ENCODE peak calls at places on chromosomes 12 and 14, in five cellular contexts. H is SK-N-SH, W is IMR-90, O is GM12878, P is K562. S is an unnamed sample.

GRCh38 chr12:29762637-29763300 is 21.0 kb downstream of the TMTC1 start:
- DNase-seq in P (no peak), O (no peak), W (no peak), H (no peak), S (no peak)

GRCh38 chr12:127191124-127191523 is 1075.8 kb upstream of the TMEM132C start:
- DNase-seq in W (peak), O (no peak), P (no peak), H (no peak), S (no peak)

GRCh38 chr14:42163136-42163535 is 556.5 kb downstream of the LRFN5 start:
- DNase-seq in P (no peak), H (no peak), O (no peak), W (no peak), S (no peak)

GRCh38 chr12:100142851-100143559 is at the start of gene BLTP3B:
- DNase-seq in H (peak), W (peak), O (peak), P (peak), S (peak)

GRCh38 chr12:76720068-76720467 is 43.8 kb upstream of the ZDHHC17 start:
- DNase-seq in P (no peak), W (peak), H (no peak), O (no peak), S (peak)

GRCh38 chr14:93954900-93955891 is 21.2 kb downstream of the ASB2 start:
- DNase-seq in O (no peak), H (peak), W (no peak), P (no peak), S (no peak)

GRCh38 chr12:26030371-26030770 is 71.9 kb downstream of the RASSF8 start:
- DNase-seq in P (no peak), W (no peak), H (no peak), O (no peak), S (no peak)

GRCh38 chr12:68007466-68007865 is 18.2 kb downstream of the IFNG-AS1 start:
- DNase-seq in W (peak), P (no peak), H (no peak), O (no peak), S (no peak)

GRCh38 chr14:58469309-58469708 is 41.8 kb downstream of the KIAA0586 start:
- DNase-seq in H (no peak), O (no peak), P (no peak), W (no peak), S (no peak)

GRCh38 chr14:44820230-44820964 is 141.3 kb downstream of the KLHL28 start:
- DNase-seq in O (no peak), H (no peak), P (no peak), W (no peak), S (no peak)

GRCh38 chr12:168201-168600 is 45.8 kb downstream of the SLC6A12 start:
- DNase-seq in O (no peak), P (no peak), H (no peak), W (no peak), S (no peak)

GRCh38 chr12:15662303-15662980 is 126.7 kb downstream of the EPS8 start:
- DNase-seq in H (no peak), O (no peak), P (no peak), W (peak), S (peak)

GRCh38 chr12:132287391-132288238 is 41.8 kb downstream of the GALNT9 start:
- DNase-seq in W (no peak), O (no peak), H (no peak), P (no peak), S (no peak)

GRCh38 chr12:79567164-79567563 is 123.6 kb downstream of the PAWR start:
- DNase-seq in H (no peak), W (no peak), P (no peak), O (no peak), S (no peak)

GRCh38 chr14:89845346-89845745 is 109.2 kb downstream of the EFCAB11 start:
- DNase-seq in H (no peak), W (peak), O (no peak), P (no peak), S (peak)

GRCh38 chr14:104271394-104271793 is 133.0 kb downstream of the KIF26A start:
- DNase-seq in P (no peak), O (no peak), W (no peak), H (no peak), S (no peak)

GRCh38 chr14:54087376-54087775 is 130.8 kb upstream of the BMP4 start:
- DNase-seq in H (no peak), W (no peak), O (no peak), P (no peak), S (no peak)

GRCh38 chr12:89707992-89708792 is 446 bp downstream of the ATP2B1 start:
- DNase-seq in O (no peak), P (peak), W (peak), H (peak), S (peak)

GRCh38 chr12:91767237-91767636 is 378.4 kb downstream of the BTG1 start:
- DNase-seq in W (no peak), P (no peak), O (no peak), H (no peak), S (no peak)

GRCh38 chr12:116771651-116772050 is 33.5 kb downstream of the RNFT2 start:
- DNase-seq in O (no peak), P (no peak), W (peak), H (no peak), S (no peak)

GRCh38 chr14:39765676-39766075 is 333.4 kb upstream of the FBXO33 start:
- DNase-seq in P (no peak), W (no peak), O (no peak), H (no peak), S (no peak)

GRCh38 chr12:84397279-84397678 is 515.3 kb downstream of the SLC6A15 start:
- DNase-seq in P (no peak), W (no peak), O (no peak), H (peak), S (no peak)

GRCh38 chr12:96982671-96983070 is 75.6 kb downstream of the NEDD1 start:
- DNase-seq in P (no peak), W (no peak), H (no peak), O (no peak), S (no peak)

GRCh38 chr12:6275609-6276246 is 34.8 kb upstream of the PLEKHG6 start:
- DNase-seq in P (no peak), H (no peak), O (no peak), W (no peak), S (no peak)

DNA sequence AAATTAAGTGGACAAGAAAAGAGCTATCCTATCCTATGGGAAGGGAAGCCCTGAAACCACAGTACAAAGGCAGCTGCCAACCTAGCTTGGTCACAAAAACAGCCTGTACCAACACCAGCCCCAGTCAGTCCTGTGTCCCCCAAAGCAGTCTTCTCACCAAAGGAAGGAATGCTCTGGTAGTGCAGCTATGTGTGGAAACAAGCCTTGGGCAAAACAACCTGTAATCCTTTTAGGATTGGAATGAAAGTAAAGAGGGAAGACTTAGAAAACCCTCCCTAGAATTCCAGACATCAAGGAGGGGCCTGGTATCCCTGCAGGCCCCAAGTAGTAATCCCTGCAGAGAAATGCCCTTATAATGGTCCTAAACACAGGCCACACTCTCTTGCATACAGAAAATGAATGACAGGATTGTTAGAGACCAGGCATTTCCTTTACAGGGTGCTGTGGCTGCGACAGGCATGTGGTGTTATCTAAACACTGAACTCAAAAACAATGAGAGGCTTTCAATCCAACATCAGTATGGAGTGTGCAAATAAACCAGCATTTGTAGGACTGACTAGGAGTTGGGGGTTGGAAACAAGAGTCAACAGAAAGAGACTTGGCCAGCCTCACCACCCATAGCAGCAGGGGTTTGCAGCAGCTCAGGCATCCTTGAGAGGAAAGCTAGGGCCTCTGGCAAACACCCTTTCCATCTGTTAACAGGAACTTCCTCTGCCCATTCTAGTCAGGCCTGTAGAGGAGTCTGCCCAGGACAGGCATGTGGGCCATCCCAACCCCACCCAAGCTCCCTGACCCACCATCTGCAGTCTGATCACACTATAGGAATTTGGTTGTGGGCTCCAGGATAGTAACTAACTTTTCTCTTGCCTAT is 59.1 kb downstream of the DCAF5 start:
- DNase-seq in O (no peak), H (no peak), P (no peak), W (peak), S (no peak)
- TF ChIP-seq RCOR1 in O (no peak), H (no peak), P (no peak), W (no peak), S (no peak)

DNA sequence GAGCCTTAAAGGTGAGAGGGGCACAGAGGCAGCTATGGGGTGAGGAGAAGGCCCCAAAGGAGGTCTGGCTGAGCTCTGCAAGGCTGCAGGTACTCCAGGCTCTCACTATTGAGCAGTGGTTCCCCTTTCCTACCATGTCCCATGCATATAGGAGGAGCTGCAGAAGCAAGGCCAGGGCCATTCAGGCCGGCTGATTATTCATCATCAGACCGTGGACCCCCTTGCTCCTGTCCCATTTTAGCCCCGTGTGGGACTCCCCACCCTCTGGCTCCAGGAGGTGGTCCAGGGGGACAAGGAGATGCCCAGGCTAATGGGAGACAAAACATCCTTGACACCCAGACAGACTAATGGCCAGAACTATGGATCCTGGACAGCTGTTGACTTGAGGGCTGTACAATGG is 3.1 kb downstream of the GPD1 start:
- DNase-seq in O (no peak), H (no peak), P (no peak), W (no peak), S (no peak)
- TF ChIP-seq RCOR1 in O (no peak), H (no peak), P (no peak), W (no peak), S (no peak)

GRCh38 chr12:75350413-75350812 is 15.9 kb downstream of the GLIPR1L1 start:
- DNase-seq in H (no peak), W (no peak), P (no peak), O (no peak), S (no peak)
- TF ChIP-seq RCOR1 in H (no peak), W (no peak), P (no peak), O (no peak), S (no peak)

DNA sequence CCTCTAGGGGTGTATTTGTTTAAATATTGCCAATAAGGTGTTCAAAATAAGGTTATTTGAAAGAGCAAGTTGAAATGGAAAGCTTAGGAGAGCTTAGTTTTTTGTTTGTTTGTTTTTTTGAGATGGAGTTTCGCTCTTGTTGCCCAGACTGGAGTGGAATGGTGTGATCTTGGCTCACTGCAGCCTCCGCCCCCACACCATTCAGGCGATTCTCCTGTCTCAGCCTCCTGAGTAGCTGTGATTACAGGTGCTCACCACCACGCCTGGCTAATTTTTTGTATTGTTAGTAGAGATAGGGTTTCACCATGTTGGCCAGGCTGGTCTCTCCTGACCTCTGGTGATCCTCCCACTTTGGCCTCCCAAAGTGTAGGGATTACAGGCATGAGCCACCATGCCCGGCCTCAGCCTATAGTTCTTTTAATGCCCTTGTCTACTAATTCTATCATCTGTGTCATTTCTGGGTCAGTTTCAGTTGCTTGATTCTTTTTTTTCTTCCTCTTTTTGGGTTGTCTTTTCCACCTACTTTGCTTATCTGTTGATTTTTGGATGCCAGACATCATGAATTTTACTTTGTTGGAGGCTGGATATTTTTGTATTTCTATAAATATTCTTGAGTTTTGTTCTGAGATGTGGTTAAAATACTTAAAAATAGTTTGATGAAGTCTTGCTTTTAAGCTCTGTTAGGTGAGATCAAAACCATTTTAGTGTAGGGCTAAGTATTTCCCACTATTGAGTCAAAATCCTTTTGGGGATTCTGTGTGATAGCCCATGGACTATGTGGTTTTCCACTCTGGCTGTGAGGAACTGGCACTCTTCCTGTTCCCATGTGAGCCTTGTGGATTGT is 18.7 kb downstream of the RCOR1 start:
- DNase-seq in H (no peak), P (no peak), O (peak), W (no peak), S (no peak)
- TF ChIP-seq RCOR1 in H (no peak), P (no peak), O (no peak), W (no peak), S (no peak)

GRCh38 chr12:124506145-124506831 is 61.1 kb downstream of the NCOR2 start:
- DNase-seq in O (no peak), P (peak), W (no peak), H (peak), S (no peak)
- TF ChIP-seq RCOR1 in O (no peak), P (peak), W (no peak), H (peak), S (no peak)

GRCh38 chr12:120588948-120589930 is 8.0 kb upstream of the POP5 start:
- DNase-seq in P (no peak), W (no peak), H (no peak), O (no peak), S (no peak)
- TF ChIP-seq RCOR1 in P (no peak), W (no peak), H (no peak), O (no peak), S (no peak)

GRCh38 chr12:110343114-110343513 is 60.4 kb downstream of the ANAPC7 start:
- DNase-seq in H (no peak), W (no peak), P (peak), O (no peak), S (no peak)

GRCh38 chr12:110345176-110345651 is 58.3 kb downstream of the ANAPC7 start:
- DNase-seq in H (no peak), O (no peak), P (no peak), W (no peak), S (no peak)

GRCh38 chr12:110345963-110346362 is 57.5 kb downstream of the ANAPC7 start:
- DNase-seq in H (no peak), P (no peak), W (no peak), O (no peak), S (no peak)

GRCh38 chr12:110343921-110344555 is 59.5 kb downstream of the ANAPC7 start:
- DNase-seq in O (no peak), H (no peak), P (no peak), W (no peak), S (no peak)

GRCh38 chr12:110344657-110345056 is 58.9 kb downstream of the ANAPC7 start:
- DNase-seq in H (no peak), P (no peak), W (no peak), O (no peak), S (no peak)
- TF ChIP-seq RCOR1 in H (no peak), P (no peak), W (no peak), O (no peak), S (no peak)

S was measured in A549.